ENCODE peak calls at places on chromosomes 6 and 20, in seven cellular contexts. One of them, this sample, is unnamed.

GRCh38 chr6:138017156-138017757 is 90.0 kb downstream of the PERP start:
- DNase-seq in RWPE2: no peak
- DNase-seq in A549: no peak
- DNase-seq in HFF-Myc: no peak
- DNase-seq in CD8-positive, alpha-beta memory T cell: no peak
- DNase-seq in uterus: no peak
- DNase-seq in testis: no peak
- DNase-seq in this sample: no peak

GRCh38 chr6:31031095-31031494 is 20.8 kb downstream of the MUC22 start:
- DNase-seq in RWPE2: no peak
- DNase-seq in A549: no peak
- DNase-seq in uterus: no peak
- DNase-seq in HFF-Myc: no peak
- DNase-seq in CD8-positive, alpha-beta memory T cell: no peak
- DNase-seq in testis: no peak
- DNase-seq in this sample: no peak

GRCh38 chr20:48384147-48384818 is 443.5 kb downstream of the PREX1 start:
- DNase-seq in A549: no peak
- DNase-seq in uterus: no peak
- DNase-seq in CD8-positive, alpha-beta memory T cell: no peak
- DNase-seq in testis: peak
- DNase-seq in RWPE2: no peak
- DNase-seq in HFF-Myc: no peak
- DNase-seq in this sample: no peak

GRCh38 chr6:148430897-148431296 is 88.3 kb downstream of the SASH1 start:
- DNase-seq in uterus: no peak
- DNase-seq in A549: no peak
- DNase-seq in HFF-Myc: no peak
- DNase-seq in CD8-positive, alpha-beta memory T cell: no peak
- DNase-seq in testis: no peak
- DNase-seq in RWPE2: no peak
- DNase-seq in this sample: no peak

GRCh38 chr6:43243649-43244321 is 504 bp downstream of the TTBK1 start:
- DNase-seq in testis: no peak
- DNase-seq in RWPE2: no peak
- DNase-seq in HFF-Myc: no peak
- DNase-seq in CD8-positive, alpha-beta memory T cell: no peak
- DNase-seq in A549: no peak
- DNase-seq in uterus: no peak
- DNase-seq in this sample: no peak

GRCh38 chr20:55579802-55580201 is 425.5 kb downstream of the CBLN4 start:
- DNase-seq in RWPE2: no peak
- DNase-seq in HFF-Myc: no peak
- DNase-seq in testis: no peak
- DNase-seq in uterus: no peak
- DNase-seq in A549: no peak
- DNase-seq in CD8-positive, alpha-beta memory T cell: no peak
- DNase-seq in this sample: no peak

GRCh38 chr6:5453531-5453930 is 192.2 kb downstream of the FARS2 start:
- DNase-seq in RWPE2: no peak
- DNase-seq in testis: no peak
- DNase-seq in HFF-Myc: no peak
- DNase-seq in uterus: no peak
- DNase-seq in A549: no peak
- DNase-seq in CD8-positive, alpha-beta memory T cell: no peak
- DNase-seq in this sample: no peak

GRCh38 chr20:36333841-36334240 is 27.7 kb downstream of the DLGAP4 start:
- DNase-seq in A549: no peak
- DNase-seq in CD8-positive, alpha-beta memory T cell: no peak
- DNase-seq in testis: no peak
- DNase-seq in HFF-Myc: no peak
- DNase-seq in uterus: no peak
- DNase-seq in RWPE2: peak
- DNase-seq in this sample: no peak

GRCh38 chr6:94184666-94185464 is 765.5 kb upstream of the EPHA7 start:
- DNase-seq in HFF-Myc: no peak
- DNase-seq in testis: no peak
- DNase-seq in uterus: no peak
- DNase-seq in CD8-positive, alpha-beta memory T cell: no peak
- DNase-seq in A549: no peak
- DNase-seq in RWPE2: no peak
- DNase-seq in this sample: no peak

GRCh38 chr20:12207875-12208274 is 290.2 kb downstream of the BTBD3 start:
- DNase-seq in A549: peak
- DNase-seq in testis: peak
- DNase-seq in uterus: no peak
- DNase-seq in CD8-positive, alpha-beta memory T cell: no peak
- DNase-seq in RWPE2: no peak
- DNase-seq in HFF-Myc: peak
- DNase-seq in this sample: peak

GRCh38 chr20:31677553-31678260 is 40.0 kb downstream of the COX4I2 start:
- DNase-seq in RWPE2: no peak
- DNase-seq in CD8-positive, alpha-beta memory T cell: no peak
- DNase-seq in uterus: no peak
- DNase-seq in A549: no peak
- DNase-seq in HFF-Myc: no peak
- DNase-seq in testis: no peak
- DNase-seq in this sample: no peak

GRCh38 chr20:59776626-59777320 is 156.7 kb downstream of the SYCP2 start:
- DNase-seq in testis: no peak
- DNase-seq in uterus: no peak
- DNase-seq in CD8-positive, alpha-beta memory T cell: no peak
- DNase-seq in A549: no peak
- DNase-seq in HFF-Myc: no peak
- DNase-seq in RWPE2: peak
- DNase-seq in this sample: no peak

GRCh38 chr20:7841967-7842301 is 98.3 kb downstream of the HAO1 start:
- DNase-seq in HFF-Myc: peak
- DNase-seq in testis: no peak
- DNase-seq in A549: peak
- DNase-seq in RWPE2: peak
- DNase-seq in CD8-positive, alpha-beta memory T cell: no peak
- DNase-seq in uterus: peak
- DNase-seq in this sample: peak

GRCh38 chr6:69138893-69139494 is 503.9 kb downstream of the ADGRB3 start:
- DNase-seq in uterus: no peak
- DNase-seq in testis: no peak
- DNase-seq in CD8-positive, alpha-beta memory T cell: no peak
- DNase-seq in HFF-Myc: no peak
- DNase-seq in RWPE2: no peak
- DNase-seq in A549: no peak
- DNase-seq in this sample: no peak

GRCh38 chr20:63695419-63696310 is 787 bp upstream of the TNFRSF6B start:
- DNase-seq in HFF-Myc: no peak
- DNase-seq in A549: no peak
- DNase-seq in uterus: peak
- DNase-seq in CD8-positive, alpha-beta memory T cell: no peak
- DNase-seq in testis: no peak
- DNase-seq in RWPE2: no peak
- DNase-seq in this sample: no peak

GRCh38 chr6:157550114-157550989 is 169.4 kb downstream of the ZDHHC14 start:
- DNase-seq in uterus: no peak
- DNase-seq in A549: no peak
- DNase-seq in HFF-Myc: no peak
- DNase-seq in CD8-positive, alpha-beta memory T cell: peak
- DNase-seq in testis: no peak
- DNase-seq in RWPE2: no peak
- DNase-seq in this sample: no peak

GRCh38 chr6:100116409-100117194 is 122.6 kb upstream of the MCHR2 start:
- DNase-seq in HFF-Myc: peak
- DNase-seq in uterus: no peak
- DNase-seq in A549: peak
- DNase-seq in testis: peak
- DNase-seq in RWPE2: no peak
- DNase-seq in CD8-positive, alpha-beta memory T cell: no peak
- DNase-seq in this sample: peak

GRCh38 chr20:845226-845868 is 11.8 kb downstream of the FAM110A start:
- DNase-seq in uterus: no peak
- DNase-seq in CD8-positive, alpha-beta memory T cell: no peak
- DNase-seq in A549: no peak
- DNase-seq in testis: no peak
- DNase-seq in HFF-Myc: no peak
- DNase-seq in RWPE2: no peak
- DNase-seq in this sample: no peak

GRCh38 chr20:845967-846893 is 12.7 kb downstream of the FAM110A start:
- DNase-seq in uterus: no peak
- DNase-seq in RWPE2: no peak
- DNase-seq in A549: no peak
- DNase-seq in testis: no peak
- DNase-seq in HFF-Myc: no peak
- DNase-seq in CD8-positive, alpha-beta memory T cell: no peak
- DNase-seq in this sample: no peak

GRCh38 chr20:844473-845225 is 11.1 kb downstream of the FAM110A start:
- DNase-seq in testis: peak
- DNase-seq in RWPE2: peak
- DNase-seq in uterus: peak
- DNase-seq in A549: peak
- DNase-seq in HFF-Myc: peak
- DNase-seq in CD8-positive, alpha-beta memory T cell: peak
- DNase-seq in this sample: peak

GRCh38 chr20:846894-847278 is 13.4 kb downstream of the FAM110A start:
- DNase-seq in CD8-positive, alpha-beta memory T cell: peak
- DNase-seq in uterus: no peak
- DNase-seq in A549: no peak
- DNase-seq in RWPE2: no peak
- DNase-seq in testis: no peak
- DNase-seq in HFF-Myc: no peak
- DNase-seq in this sample: no peak

GRCh38 chr20:848218-848617 is 14.7 kb downstream of the FAM110A start:
- DNase-seq in A549: no peak
- DNase-seq in testis: no peak
- DNase-seq in uterus: no peak
- DNase-seq in RWPE2: no peak
- DNase-seq in CD8-positive, alpha-beta memory T cell: no peak
- DNase-seq in HFF-Myc: no peak
- DNase-seq in this sample: no peak
- H3K4me3 ChIP-seq in A549: no peak
- H3K4me3 ChIP-seq in testis: no peak
- H3K4me3 ChIP-seq in uterus: no peak
- H3K4me3 ChIP-seq in RWPE2: no peak
- H3K4me3 ChIP-seq in CD8-positive, alpha-beta memory T cell: no peak
- H3K4me3 ChIP-seq in HFF-Myc: no peak
- H3K4me3 ChIP-seq in this sample: no peak

DNA sequence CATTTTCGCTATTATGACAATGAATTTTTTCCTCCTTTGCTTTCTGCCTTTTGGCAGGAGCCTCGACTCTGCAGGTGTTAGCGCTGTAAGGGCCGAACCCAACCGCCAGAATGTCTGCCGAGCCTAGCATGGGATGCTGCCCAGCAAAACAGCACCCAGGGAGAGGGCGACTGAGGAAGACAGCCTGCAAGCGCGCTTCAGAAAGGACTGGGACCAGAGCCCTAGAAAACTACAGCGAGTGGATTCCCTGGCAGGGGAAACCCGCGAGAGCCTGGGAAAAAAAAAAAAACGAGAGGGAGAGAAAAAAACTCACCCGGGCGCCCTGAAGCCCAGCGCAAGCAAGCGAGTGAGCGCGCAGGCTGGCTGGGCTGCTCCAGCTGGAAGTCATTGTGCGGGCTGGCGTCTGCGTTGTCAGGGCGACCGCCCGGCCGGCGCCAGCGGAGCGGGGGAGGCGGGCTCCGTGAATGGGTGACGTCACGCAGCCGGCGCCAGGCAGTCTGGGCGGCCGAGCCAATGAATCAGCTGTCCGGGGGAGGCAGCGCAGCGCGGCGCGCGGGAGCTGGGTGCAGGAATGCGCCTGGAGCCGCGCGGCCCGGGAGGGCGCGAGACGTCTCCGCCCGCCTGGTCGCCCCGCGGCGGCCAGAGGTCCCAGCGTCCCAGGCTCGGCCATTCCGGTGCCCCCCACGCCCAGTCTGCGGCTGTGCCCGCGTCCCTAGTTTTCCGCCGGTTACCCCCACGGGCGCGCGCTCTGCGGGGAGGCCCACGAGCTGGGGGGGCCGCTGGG is 32.6 kb upstream of the ID4 start:
- DNase-seq in HFF-Myc: peak
- DNase-seq in A549: peak
- DNase-seq in CD8-positive, alpha-beta memory T cell: no peak
- DNase-seq in uterus: peak
- DNase-seq in testis: peak
- DNase-seq in RWPE2: peak
- DNase-seq in this sample: peak
- H3K4me3 ChIP-seq in HFF-Myc: peak
- H3K4me3 ChIP-seq in A549: peak
- H3K4me3 ChIP-seq in CD8-positive, alpha-beta memory T cell: no peak
- H3K4me3 ChIP-seq in uterus: peak
- H3K4me3 ChIP-seq in testis: peak
- H3K4me3 ChIP-seq in RWPE2: peak
- H3K4me3 ChIP-seq in this sample: peak

GRCh38 chr6:158630944-158631616 is 13.5 kb downstream of the DYNLT1 start:
- DNase-seq in RWPE2: peak
- DNase-seq in uterus: peak
- DNase-seq in testis: peak
- DNase-seq in HFF-Myc: no peak
- DNase-seq in A549: no peak
- DNase-seq in CD8-positive, alpha-beta memory T cell: no peak
- DNase-seq in this sample: no peak
- H3K4me3 ChIP-seq in RWPE2: no peak
- H3K4me3 ChIP-seq in uterus: no peak
- H3K4me3 ChIP-seq in testis: no peak
- H3K4me3 ChIP-seq in HFF-Myc: no peak
- H3K4me3 ChIP-seq in A549: no peak
- H3K4me3 ChIP-seq in CD8-positive, alpha-beta memory T cell: no peak
- H3K4me3 ChIP-seq in this sample: no peak

DNA sequence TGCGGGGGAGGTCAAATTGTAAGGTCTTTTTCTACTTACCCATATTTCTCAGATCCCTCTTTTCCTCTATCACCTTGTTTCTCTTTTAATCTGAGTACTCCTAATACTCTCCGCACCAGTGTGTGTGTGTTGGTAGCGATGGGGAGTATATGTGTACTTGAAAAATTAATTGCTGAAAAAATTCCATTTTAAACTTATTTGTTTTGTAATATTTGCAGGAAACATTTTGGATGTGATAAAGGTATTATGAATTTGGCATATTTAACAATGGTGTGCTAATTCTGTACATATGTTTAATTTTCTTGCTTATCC is 48.1 kb upstream of the MLIP start:
- DNase-seq in uterus: no peak
- DNase-seq in A549: no peak
- DNase-seq in testis: no peak
- DNase-seq in RWPE2: no peak
- DNase-seq in HFF-Myc: no peak
- DNase-seq in CD8-positive, alpha-beta memory T cell: no peak
- DNase-seq in this sample: no peak
- H3K4me3 ChIP-seq in uterus: no peak
- H3K4me3 ChIP-seq in A549: no peak
- H3K4me3 ChIP-seq in testis: no peak
- H3K4me3 ChIP-seq in RWPE2: no peak
- H3K4me3 ChIP-seq in HFF-Myc: no peak
- H3K4me3 ChIP-seq in CD8-positive, alpha-beta memory T cell: no peak
- H3K4me3 ChIP-seq in this sample: no peak